ENCODE peak calls at places on chromosomes 3 and 15, in four cellular contexts. One of them, this sample, is unnamed.

GRCh38 chr3:40602778-40603385 is 78.1 kb downstream of the ZNF621 start:
- DNase-seq in activated naive CD8-positive, alpha-beta T cell treated with anti-CD3 and anti-CD28 coated beads, Interleukin-2, amount 50 U/mL, for 24 hours: no peak
- DNase-seq in glomerular endothelial cell: no peak
- DNase-seq in activated CD4-positive, alpha-beta T cell treated with anti-CD3 and anti-CD28 coated beads, Interleukin-2, amount 10 ng/mL, durations not matched to agents 7 days and 5 days: no peak
- DNase-seq in this sample: no peak

GRCh38 chr3:66539466-66539989 is 38.7 kb upstream of the LRIG1 start:
- DNase-seq in activated CD4-positive, alpha-beta T cell treated with anti-CD3 and anti-CD28 coated beads, Interleukin-2, amount 10 ng/mL, durations not matched to agents 7 days and 5 days: no peak
- DNase-seq in activated naive CD8-positive, alpha-beta T cell treated with anti-CD3 and anti-CD28 coated beads, Interleukin-2, amount 50 U/mL, for 24 hours: no peak
- DNase-seq in glomerular endothelial cell: no peak
- DNase-seq in this sample: no peak

GRCh38 chr15:91049378-91050127 is 27.2 kb upstream of the VPS33B start:
- DNase-seq in activated CD4-positive, alpha-beta T cell treated with anti-CD3 and anti-CD28 coated beads, Interleukin-2, amount 10 ng/mL, durations not matched to agents 7 days and 5 days: peak
- DNase-seq in glomerular endothelial cell: peak
- DNase-seq in activated naive CD8-positive, alpha-beta T cell treated with anti-CD3 and anti-CD28 coated beads, Interleukin-2, amount 50 U/mL, for 24 hours: peak
- DNase-seq in this sample: no peak

GRCh38 chr15:32700501-32701150 is 17.2 kb upstream of the GREM1 start:
- DNase-seq in glomerular endothelial cell: no peak
- DNase-seq in activated CD4-positive, alpha-beta T cell treated with anti-CD3 and anti-CD28 coated beads, Interleukin-2, amount 10 ng/mL, durations not matched to agents 7 days and 5 days: no peak
- DNase-seq in activated naive CD8-positive, alpha-beta T cell treated with anti-CD3 and anti-CD28 coated beads, Interleukin-2, amount 50 U/mL, for 24 hours: no peak
- DNase-seq in this sample: no peak

GRCh38 chr15:68045289-68046265 is 8.5 kb upstream of the PIAS1 start:
- DNase-seq in activated naive CD8-positive, alpha-beta T cell treated with anti-CD3 and anti-CD28 coated beads, Interleukin-2, amount 50 U/mL, for 24 hours: no peak
- DNase-seq in glomerular endothelial cell: no peak
- DNase-seq in activated CD4-positive, alpha-beta T cell treated with anti-CD3 and anti-CD28 coated beads, Interleukin-2, amount 10 ng/mL, durations not matched to agents 7 days and 5 days: no peak
- DNase-seq in this sample: no peak

GRCh38 chr3:127441764-127442163 is 148.8 kb downstream of the TPRA1 start:
- DNase-seq in glomerular endothelial cell: no peak
- DNase-seq in activated naive CD8-positive, alpha-beta T cell treated with anti-CD3 and anti-CD28 coated beads, Interleukin-2, amount 50 U/mL, for 24 hours: no peak
- DNase-seq in activated CD4-positive, alpha-beta T cell treated with anti-CD3 and anti-CD28 coated beads, Interleukin-2, amount 10 ng/mL, durations not matched to agents 7 days and 5 days: no peak
- DNase-seq in this sample: no peak

GRCh38 chr15:52181938-52182780 is 9.0 kb downstream of the GNB5 start:
- DNase-seq in activated naive CD8-positive, alpha-beta T cell treated with anti-CD3 and anti-CD28 coated beads, Interleukin-2, amount 50 U/mL, for 24 hours: no peak
- DNase-seq in activated CD4-positive, alpha-beta T cell treated with anti-CD3 and anti-CD28 coated beads, Interleukin-2, amount 10 ng/mL, durations not matched to agents 7 days and 5 days: no peak
- DNase-seq in glomerular endothelial cell: no peak
- DNase-seq in this sample: no peak

GRCh38 chr15:80418892-80419537 is 14.8 kb downstream of the ARNT2 start:
- DNase-seq in activated CD4-positive, alpha-beta T cell treated with anti-CD3 and anti-CD28 coated beads, Interleukin-2, amount 10 ng/mL, durations not matched to agents 7 days and 5 days: peak
- DNase-seq in activated naive CD8-positive, alpha-beta T cell treated with anti-CD3 and anti-CD28 coated beads, Interleukin-2, amount 50 U/mL, for 24 hours: peak
- DNase-seq in glomerular endothelial cell: peak
- DNase-seq in this sample: no peak

GRCh38 chr3:66884659-66885058 is 113.4 kb upstream of the KBTBD8 start:
- DNase-seq in activated naive CD8-positive, alpha-beta T cell treated with anti-CD3 and anti-CD28 coated beads, Interleukin-2, amount 50 U/mL, for 24 hours: no peak
- DNase-seq in glomerular endothelial cell: no peak
- DNase-seq in activated CD4-positive, alpha-beta T cell treated with anti-CD3 and anti-CD28 coated beads, Interleukin-2, amount 10 ng/mL, durations not matched to agents 7 days and 5 days: no peak
- DNase-seq in this sample: no peak

GRCh38 chr3:99678023-99678422 is 39.6 kb downstream of the COL8A1 start:
- DNase-seq in glomerular endothelial cell: no peak
- DNase-seq in activated naive CD8-positive, alpha-beta T cell treated with anti-CD3 and anti-CD28 coated beads, Interleukin-2, amount 50 U/mL, for 24 hours: no peak
- DNase-seq in activated CD4-positive, alpha-beta T cell treated with anti-CD3 and anti-CD28 coated beads, Interleukin-2, amount 10 ng/mL, durations not matched to agents 7 days and 5 days: no peak
- DNase-seq in this sample: no peak